ENCODE peak calls at places on chromosomes 2 and 18, in ten cellular contexts. H, X, T, V, C, J, K, B, E and N are unnamed samples.

GRCh38 chr2:208125242-208125641 is 918 bp upstream of the CRYGD start:
- DNase-seq in H (no peak), X (no peak), T (no peak), V (no peak), C (no peak), J (no peak), K (no peak), B (no peak), E (no peak), N (no peak)

GRCh38 chr2:231235217-231235616 is 36.8 kb downstream of the ARMC9 start:
- DNase-seq in H (no peak), X (no peak), T (no peak), V (no peak), C (no peak), J (no peak), K (no peak), B (no peak), E (no peak), N (no peak)

GRCh38 chr18:13447621-13448020 is 229.1 kb downstream of the LDLRAD4 start:
- DNase-seq in H (no peak), X (no peak), T (no peak), V (no peak), C (no peak), J (no peak), K (peak), B (no peak), E (peak), N (no peak)

GRCh38 chr2:196845371-196845770 is 36.2 kb upstream of the C2orf66 start:
- DNase-seq in H (no peak), X (no peak), T (no peak), V (no peak), C (no peak), J (no peak), K (no peak), B (no peak), E (no peak), N (no peak)

GRCh38 chr2:216710531-216711282 is 15.4 kb upstream of the IGFBP5 start:
- DNase-seq in H (no peak), X (no peak), T (no peak), V (no peak), C (no peak), J (no peak), K (peak), B (no peak), E (no peak), N (no peak)

GRCh38 chr2:235086481-235087184 is 134.8 kb downstream of the SH3BP4 start:
- DNase-seq in H (no peak), X (no peak), T (no peak), V (no peak), C (no peak), J (no peak), K (no peak), B (no peak), E (no peak), N (no peak)

GRCh38 chr2:42602218-42602936 is 33.9 kb downstream of the MTA3 start:
- DNase-seq in H (no peak), X (peak), T (no peak), V (no peak), C (no peak), J (peak), K (no peak), B (no peak), E (no peak), N (no peak)

GRCh38 chr2:8633735-8634313 is 48.0 kb upstream of the ID2 start:
- DNase-seq in H (no peak), X (no peak), T (no peak), V (no peak), C (no peak), J (no peak), K (peak), B (peak), E (no peak), N (no peak)

GRCh38 chr2:117091026-117091425 is 723.5 kb upstream of the DDX18 start:
- DNase-seq in H (no peak), X (no peak), T (no peak), V (no peak), C (no peak), J (no peak), K (no peak), B (no peak), E (no peak), N (no peak)

GRCh38 chr2:107747964-107748583 is 78.6 kb upstream of the RGPD4 start:
- DNase-seq in H (no peak), X (no peak), T (no peak), V (no peak), C (no peak), J (no peak), K (no peak), B (no peak), E (no peak), N (no peak)

GRCh38 chr2:137380610-137381009 is 583.7 kb upstream of the HNMT start:
- DNase-seq in H (no peak), X (no peak), T (no peak), V (peak), C (no peak), J (no peak), K (no peak), B (no peak), E (no peak), N (no peak)

GRCh38 chr2:147331790-147332419 is 512.9 kb upstream of the ACVR2A start:
- DNase-seq in H (no peak), X (peak), T (peak), V (peak), C (no peak), J (peak), K (peak), B (no peak), E (peak), N (peak)

GRCh38 chr2:6757215-6757614 is 108.5 kb downstream of the CMPK2 start:
- DNase-seq in H (no peak), X (no peak), T (no peak), V (no peak), C (no peak), J (no peak), K (no peak), B (no peak), E (no peak), N (no peak)

GRCh38 chr2:54103454-54104314 is 11.7 kb upstream of the ACYP2 start:
- DNase-seq in H (no peak), X (peak), T (no peak), V (peak), C (no peak), J (peak), K (peak), B (no peak), E (no peak), N (peak)

GRCh38 chr18:2971741-2972552 is 41.0 kb downstream of the LPIN2 start:
- DNase-seq in H (peak), X (no peak), T (peak), V (no peak), C (no peak), J (no peak), K (no peak), B (peak), E (no peak), N (peak)

GRCh38 chr2:150126143-150126725 is 361.2 kb downstream of the RND3 start:
- DNase-seq in H (no peak), X (no peak), T (no peak), V (peak), C (no peak), J (no peak), K (no peak), B (no peak), E (no peak), N (no peak)

GRCh38 chr18:13502585-13502984 is 223.8 kb downstream of the FAM210A start:
- DNase-seq in H (no peak), X (no peak), T (no peak), V (no peak), C (no peak), J (no peak), K (no peak), B (no peak), E (no peak), N (no peak)

GRCh38 chr2:79219383-79219988 is 59.9 kb upstream of the REG3A start:
- DNase-seq in H (peak), X (peak), T (no peak), V (peak), C (no peak), J (peak), K (peak), B (no peak), E (no peak), N (peak)

GRCh38 chr18:50268022-50268747 is 1.9 kb upstream of the CFAP53 start:
- DNase-seq in H (no peak), X (peak), T (peak), V (no peak), C (peak), J (peak), K (peak), B (peak), E (no peak), N (peak)

GRCh38 chr2:190896477-190896876 is 15.9 kb downstream of the GLS start:
- DNase-seq in H (no peak), X (peak), T (no peak), V (no peak), C (no peak), J (no peak), K (peak), B (no peak), E (no peak), N (no peak)

GRCh38 chr18:56929861-56930260 is 217.0 kb upstream of the BOD1L2 start:
- DNase-seq in H (no peak), X (no peak), T (no peak), V (no peak), C (no peak), J (no peak), K (no peak), B (no peak), E (no peak), N (no peak)

GRCh38 chr18:43159091-43159490 is 43.6 kb upstream of the RIT2 start:
- DNase-seq in H (no peak), X (no peak), T (no peak), V (no peak), C (no peak), J (no peak), K (peak), B (no peak), E (no peak), N (no peak)